ENCODE peak calls at places on chromosomes 4 and X, in nine cellular contexts. P is HFFc6, F is osteoblast, C is ovary, E is hepatocyte, N is HCT116, I is cardiac fibroblast, K is astrocyte, B is SK-N-SH. A is an unnamed sample.

GRCh38 chrX:49838374-49838773 is 9.3 kb downstream of the PAGE4 start:
- DNase-seq in P (peak; percentile 0), F (no peak), C (no peak), E (peak; percentile 43), N (peak; percentile 16), I (peak; percentile 28), K (peak; percentile 2), B (peak; percentile 52), A (no peak)

GRCh38 chrX:12076046-12076445 is 62.2 kb upstream of the FRMPD4 start:
- DNase-seq in P (peak; percentile 0), F (no peak), C (no peak), E (no peak), N (no peak), I (peak; percentile 60), K (no peak), B (no peak), A (no peak)

GRCh38 chr4:169756971-169757574 is 671 bp downstream of the HPF1 start:
- DNase-seq in P (no peak), F (no peak), C (no peak), E (no peak), N (no peak), I (peak; percentile 9), K (no peak), B (no peak), A (no peak)

GRCh38 chrX:48468247-48468671 is 1.8 kb downstream of the SLC38A5 start:
- DNase-seq in P (no peak), F (peak; percentile 44), C (no peak), E (no peak), N (no peak), I (no peak), K (no peak), B (no peak), A (no peak)

GRCh38 chr4:142202404-142203332 is 566.3 kb downstream of the IL15 start:
- DNase-seq in P (no peak), F (no peak), C (no peak), E (no peak), N (no peak), I (no peak), K (no peak), B (no peak), A (no peak)

GRCh38 chr4:87843936-87844335 is 11.2 kb downstream of the MEPE start:
- DNase-seq in P (peak; percentile 74), F (no peak), C (no peak), E (peak; percentile 35), N (no peak), I (peak; percentile 95), K (peak; percentile 86), B (no peak), A (no peak)

GRCh38 chrX:118552501-118552900 is 56.9 kb downstream of the DOCK11 start:
- DNase-seq in P (peak; percentile 77), F (no peak), C (no peak), E (no peak), N (peak; percentile 21), I (peak; percentile 82), K (peak; percentile 76), B (no peak), A (no peak)

GRCh38 chrX:150570512-150570911 is 2.1 kb downstream of the MTM1 start:
- DNase-seq in P (no peak), F (no peak), C (no peak), E (no peak), N (no peak), I (no peak), K (no peak), B (no peak), A (no peak)

GRCh38 chr4:181569553-181569952 is 673.6 kb upstream of the TENM3 start:
- DNase-seq in P (peak; percentile 56), F (peak; percentile 85), C (no peak), E (peak; percentile 45), N (peak; percentile 19), I (peak; percentile 64), K (peak; percentile 45), B (peak; percentile 60), A (no peak)

GRCh38 chr4:152424980-152425379 is 110.9 kb downstream of the FBXW7 start:
- DNase-seq in P (no peak), F (no peak), C (no peak), E (no peak), N (no peak), I (peak; percentile 18), K (no peak), B (no peak), A (no peak)

GRCh38 chr4:23485793-23486192 is 404.1 kb downstream of the PPARGC1A start:
- DNase-seq in P (no peak), F (no peak), C (no peak), E (no peak), N (no peak), I (no peak), K (peak; percentile 40), B (no peak), A (no peak)

GRCh38 chr4:55116450-55116849 is 8.9 kb downstream of the KDR start:
- DNase-seq in P (no peak), F (peak; percentile 32), C (no peak), E (no peak), N (no peak), I (peak; percentile 63), K (peak; percentile 72), B (no peak), A (no peak)

GRCh38 chr4:76894537-76894936 is 3.4 kb downstream of the SOWAHB start:
- DNase-seq in P (no peak), F (no peak), C (no peak), E (no peak), N (no peak), I (no peak), K (no peak), B (no peak), A (no peak)

GRCh38 chr4:11549525-11549924 is 120.8 kb upstream of the HS3ST1 start:
- DNase-seq in P (no peak), F (no peak), C (no peak), E (no peak), N (no peak), I (no peak), K (peak; percentile 19), B (no peak), A (no peak)

DNA sequence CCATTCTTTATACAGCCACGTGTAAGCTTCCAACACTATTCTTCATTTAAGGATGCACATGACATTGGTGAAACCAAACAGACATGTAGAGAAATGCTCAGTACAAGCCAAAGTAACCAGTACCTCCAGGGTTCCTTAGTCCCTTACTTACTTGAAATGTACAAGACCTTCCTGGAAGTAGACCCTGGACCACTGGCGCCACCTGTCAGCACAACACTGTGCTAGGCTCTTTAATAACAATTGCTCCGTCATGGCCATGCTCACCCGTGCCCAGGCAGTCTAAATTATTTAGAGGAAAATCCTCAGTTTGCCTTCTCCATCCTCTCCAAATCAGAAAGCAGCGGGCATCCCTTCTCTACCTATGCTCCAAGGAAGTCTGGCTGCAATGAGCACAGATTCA is 52.7 kb downstream of the ADGRA3 start:
- DNase-seq in P (no peak), F (no peak), C (no peak), E (no peak), N (no peak), I (no peak), K (no peak), B (no peak), A (no peak)
- TF ChIP-seq CTCF in P (no peak), F (no peak), C (no peak), E (no peak), N (peak; percentile 19), I (no peak), K (no peak), B (no peak), A (no peak)

GRCh38 chr4:35900608-35901243 is 343.6 kb downstream of the ARAP2 start:
- DNase-seq in P (no peak), F (no peak), C (no peak), E (no peak), N (no peak), I (no peak), K (no peak), B (no peak), A (no peak)

GRCh38 chr4:35897808-35898207 is 346.5 kb downstream of the ARAP2 start:
- DNase-seq in P (no peak), F (no peak), C (no peak), E (no peak), N (no peak), I (no peak), K (no peak), B (no peak), A (no peak)
- TF ChIP-seq CTCF in P (no peak), F (no peak), C (no peak), E (no peak), N (no peak), I (no peak), K (no peak), B (no peak), A (no peak)

GRCh38 chrX:149527705-149528104 is 13.1 kb upstream of the EOLA1 start:
- DNase-seq in P (peak; percentile 50), F (no peak), C (no peak), E (no peak), N (no peak), I (peak; percentile 50), K (no peak), B (peak; percentile 27), A (no peak)
- TF ChIP-seq CTCF in P (peak; percentile 68), F (peak; percentile 47), C (peak; percentile 31), E (peak; percentile 36), N (no peak), I (peak; percentile 60), K (peak; percentile 40), B (peak; percentile 61), A (no peak)

GRCh38 chr4:153541426-153542096 is 75.4 kb downstream of the TMEM131L start:
- DNase-seq in P (peak; percentile 91), F (peak; percentile 91), C (no peak), E (no peak), N (no peak), I (peak; percentile 80), K (peak; percentile 97), B (no peak), A (no peak)
- TF ChIP-seq CTCF in P (peak; percentile 47), F (peak; percentile 37), C (no peak), E (no peak), N (no peak), I (no peak), K (no peak), B (no peak), A (no peak)

A was measured in activated B cell treated with CpG ODN at 0.5 μM for 24 hours.